ENCODE peak calls at places on chromosomes 5 and 9, in four cellular contexts. P is IMR-90, T is mesendoderm, X is H1. R is an unnamed sample.
A peak's percentile ranks its signal among the peaks of the same experiment; 100 is the strongest.

GRCh38 chr5:160556886-160557285 is 135.2 kb downstream of the PTTG1 start:
- DNase-seq in P (peak; percentile 13), T (no peak), X (no peak), R (no peak)

GRCh38 chr5:164027738-164028137 is 522.3 kb downstream of the MAT2B start:
- DNase-seq in P (peak; percentile 15), T (no peak), X (no peak), R (no peak)

GRCh38 chr5:53766683-53767082 is 206.2 kb downstream of the NDUFS4 start:
- DNase-seq in P (no peak), T (no peak), X (no peak), R (no peak)

GRCh38 chr9:33329117-33329563 is 38.8 kb downstream of the NFX1 start:
- DNase-seq in P (peak; percentile 94), T (no peak), X (no peak), R (no peak)

GRCh38 chr5:168747987-168748777 is 169.0 kb upstream of the PANK3 start:
- DNase-seq in P (no peak), T (peak; percentile 87), X (peak; percentile 91), R (peak; percentile 90)

GRCh38 chr9:91166796-91167366 is 194.8 kb downstream of the AUH start:
- DNase-seq in P (peak; percentile 75), T (peak; percentile 22), X (no peak), R (no peak)

GRCh38 chr5:123579410-123579809 is 67.4 kb downstream of the CSNK1G3 start:
- DNase-seq in P (no peak), T (no peak), X (no peak), R (no peak)

GRCh38 chr5:59079622-59080620 is 497.0 kb downstream of the RAB3C start:
- DNase-seq in P (peak; percentile 100), T (peak; percentile 37), X (no peak), R (no peak)

GRCh38 chr9:132408521-132408920 is 1.5 kb upstream of the CFAP77 start:
- DNase-seq in P (no peak), T (no peak), X (no peak), R (no peak)

GRCh38 chr5:73917433-73917832 is 291.4 kb downstream of the ARHGEF28 start:
- DNase-seq in P (no peak), T (no peak), X (no peak), R (no peak)

GRCh38 chr9:68978054-68978453 is 35.9 kb downstream of the PRKACG start:
- DNase-seq in P (no peak), T (no peak), X (no peak), R (no peak)

GRCh38 chr5:33370135-33370472 is 70.7 kb upstream of the TARS1 start:
- DNase-seq in P (peak; percentile 99), T (no peak), X (no peak), R (no peak)

GRCh38 chr9:26181836-26182235 is 503.6 kb upstream of the TUSC1 start:
- DNase-seq in P (no peak), T (no peak), X (no peak), R (no peak)

GRCh38 chr9:115234094-115234493 is 116.1 kb upstream of the TNC start:
- DNase-seq in P (peak; percentile 91), T (no peak), X (no peak), R (no peak)

GRCh38 chr9:130945173-130945572 is 6.1 kb upstream of the FIBCD1 start:
- DNase-seq in P (no peak), T (no peak), X (no peak), R (no peak)

GRCh38 chr9:130942679-130943078 is 3.6 kb upstream of the FIBCD1 start:
- DNase-seq in P (no peak), T (no peak), X (no peak), R (no peak)

GRCh38 chr9:130944510-130945058 is 5.5 kb upstream of the FIBCD1 start:
- DNase-seq in P (no peak), T (no peak), X (no peak), R (no peak)

GRCh38 chr9:130943226-130943625 is 4.2 kb upstream of the FIBCD1 start:
- DNase-seq in P (no peak), T (no peak), X (no peak), R (no peak)

DNA sequence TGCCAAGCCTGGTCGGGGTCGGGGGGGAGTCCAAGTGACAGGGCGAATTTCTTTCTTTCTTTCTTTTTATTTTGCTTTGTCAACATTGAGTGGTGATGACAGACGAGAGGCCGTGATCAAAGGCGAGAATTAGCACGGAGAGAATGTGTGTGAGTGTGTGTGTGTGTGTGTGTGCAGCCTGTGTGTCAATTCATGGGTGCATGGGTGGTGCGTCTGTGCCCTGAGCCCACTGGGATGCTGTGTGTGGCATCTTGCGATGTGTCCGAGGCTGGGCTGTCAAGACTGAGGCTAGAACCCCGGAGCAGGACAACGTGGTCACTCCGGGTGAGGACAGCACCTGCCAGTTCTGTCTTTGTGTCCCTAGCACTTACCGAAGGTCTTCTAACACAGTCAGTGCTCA is 4.7 kb upstream of the FIBCD1 start:
- DNase-seq in P (no peak), T (no peak), X (no peak), R (no peak)
- H3K23ac ChIP-seq in P (no peak overlapping the region), T (no peak overlapping the region), X (no peak overlapping the region), R (no peak overlapping the region)

GRCh38 chr5:133905494-133905893 is 62.9 kb downstream of the C5orf15 start:
- DNase-seq in P (no peak), T (peak; percentile 25), X (no peak), R (no peak)
- H4K5ac ChIP-seq in P (no peak overlapping the region), T (no peak overlapping the region), X (no peak overlapping the region), R (no peak overlapping the region)

GRCh38 chr5:6705088-6705487 is 8.1 kb upstream of the TENT4A start:
- DNase-seq in P (no peak), T (no peak), X (no peak), R (no peak)
- H2AK5ac ChIP-seq in P (peak overlapping the region; percentile 95), T (no peak overlapping the region), X (no peak overlapping the region), R (no peak overlapping the region)

DNA sequence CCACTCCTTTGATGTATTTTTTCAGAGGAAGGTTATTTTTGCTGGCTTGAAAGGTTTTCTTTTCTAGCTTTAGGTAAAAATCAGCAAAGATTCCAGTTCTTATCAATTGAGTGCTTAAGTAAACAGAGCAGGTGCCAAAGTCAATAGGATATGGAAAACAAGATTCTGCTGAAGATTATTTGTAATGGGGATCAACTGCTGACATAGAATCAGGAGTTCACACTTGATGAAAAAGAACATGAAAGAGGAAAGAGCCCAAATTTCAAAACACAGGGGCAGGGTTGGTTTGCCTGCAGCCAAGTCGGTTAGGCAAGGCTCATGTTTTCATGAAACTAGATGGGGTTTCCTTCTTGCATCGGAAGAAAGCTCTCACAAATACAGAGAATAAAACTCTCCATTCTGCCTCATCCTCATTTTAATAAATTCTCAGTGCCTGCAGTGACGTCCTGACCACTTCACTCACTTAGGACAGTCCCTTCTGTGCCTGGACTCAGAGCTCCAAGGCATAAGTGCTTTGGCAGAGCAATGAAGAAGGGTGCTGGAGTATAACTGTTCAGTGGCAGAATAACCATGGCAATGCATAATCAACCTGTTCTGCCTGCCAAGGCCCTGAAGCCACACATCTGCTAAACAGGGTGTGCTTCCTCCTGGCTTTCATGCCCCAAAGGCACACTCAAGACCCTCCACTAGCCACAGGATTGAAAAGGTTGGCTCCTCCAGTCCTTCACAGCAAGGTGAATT is 179.6 kb downstream of the GNAQ start:
- DNase-seq in P (no peak), T (no peak), X (no peak), R (no peak)
- H3K23ac ChIP-seq in P (no peak overlapping the region), T (peak overlapping the region; percentile 9), X (no peak overlapping the region), R (no peak overlapping the region)

DNA sequence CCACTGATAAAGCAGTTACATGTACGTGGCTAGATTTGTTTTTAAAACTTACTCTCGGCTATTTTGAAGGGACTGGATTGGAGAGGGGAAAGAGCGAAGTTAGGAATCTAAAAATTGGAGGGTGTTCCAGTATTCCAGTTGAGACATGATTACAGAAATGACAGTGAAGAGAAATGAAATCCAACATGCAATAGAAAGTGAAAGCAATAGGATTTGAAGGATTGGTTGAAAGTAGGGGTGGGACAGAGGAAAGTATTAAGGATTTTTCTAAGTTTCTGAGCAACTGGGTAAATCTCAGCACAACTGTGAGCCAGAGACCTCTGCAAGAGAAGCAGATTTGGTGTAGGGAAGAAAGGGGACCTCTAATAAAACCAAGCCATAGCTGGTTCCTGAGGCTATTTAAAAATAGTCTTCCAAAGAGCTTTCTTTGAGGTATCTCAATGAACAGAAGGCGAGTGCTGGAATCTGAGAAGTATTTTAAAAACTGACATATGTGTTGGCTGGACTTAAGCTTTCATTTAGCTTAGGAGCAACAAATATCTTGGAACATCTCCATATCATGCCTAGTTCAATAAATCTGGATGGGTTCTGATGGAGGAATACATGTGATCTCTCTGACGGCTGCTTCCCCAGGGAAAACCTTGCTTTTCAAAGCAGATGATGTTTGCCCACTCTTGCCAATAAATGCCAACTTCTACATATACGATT is 110.4 kb upstream of the IFNK start:
- DNase-seq in P (no peak), T (no peak), X (no peak), R (no peak)
- H4K5ac ChIP-seq in P (no peak overlapping the region), T (no peak overlapping the region), X (no peak overlapping the region), R (no peak overlapping the region)

R was measured in H9.